ENCODE peak calls at places on chromosomes 12 and 14, in six cellular contexts. One of them, this sample, is unnamed.

GRCh38 chr12:71958056-71958455 is 19.4 kb downstream of the TPH2 start:
- DNase-seq in IMR-90: peak; percentile 65
- DNase-seq in fibroblast of mammary gland: no peak
- DNase-seq in choroid plexus epithelial cell: peak; percentile 33
- DNase-seq in AG04449: no peak
- DNase-seq in pancreas: no peak
- DNase-seq in this sample: no peak

GRCh38 chr12:82996168-82996812 is 309.6 kb downstream of the TMTC2 start:
- DNase-seq in IMR-90: no peak
- DNase-seq in fibroblast of mammary gland: no peak
- DNase-seq in choroid plexus epithelial cell: no peak
- DNase-seq in AG04449: no peak
- DNase-seq in pancreas: no peak
- DNase-seq in this sample: no peak

GRCh38 chr14:46818147-46818546 is 166.6 kb upstream of the RPL10L start:
- DNase-seq in IMR-90: no peak
- DNase-seq in fibroblast of mammary gland: no peak
- DNase-seq in choroid plexus epithelial cell: no peak
- DNase-seq in AG04449: no peak
- DNase-seq in pancreas: no peak
- DNase-seq in this sample: no peak

GRCh38 chr14:73789996-73790581 is 61.5 kb upstream of the PTGR2 start:
- DNase-seq in IMR-90: peak; percentile 97
- DNase-seq in fibroblast of mammary gland: peak; percentile 98
- DNase-seq in choroid plexus epithelial cell: peak; percentile 97
- DNase-seq in AG04449: peak; percentile 89
- DNase-seq in pancreas: no peak
- DNase-seq in this sample: peak; percentile 97

GRCh38 chr12:53344824-53345485 is 8.8 kb upstream of the SP7 start:
- DNase-seq in IMR-90: peak; percentile 72
- DNase-seq in fibroblast of mammary gland: peak; percentile 75
- DNase-seq in choroid plexus epithelial cell: peak; percentile 81
- DNase-seq in AG04449: no peak
- DNase-seq in pancreas: peak; percentile 77
- DNase-seq in this sample: peak; percentile 77

GRCh38 chr14:51093371-51094281 is 1.3 kb downstream of the TRIM9 start:
- DNase-seq in IMR-90: no peak
- DNase-seq in fibroblast of mammary gland: no peak
- DNase-seq in choroid plexus epithelial cell: peak; percentile 31
- DNase-seq in AG04449: no peak
- DNase-seq in pancreas: peak; percentile 22
- DNase-seq in this sample: peak; percentile 5

GRCh38 chr14:68944162-68944561 is 34.9 kb downstream of the ACTN1 start:
- DNase-seq in IMR-90: no peak
- DNase-seq in fibroblast of mammary gland: no peak
- DNase-seq in choroid plexus epithelial cell: no peak
- DNase-seq in AG04449: no peak
- DNase-seq in pancreas: no peak
- DNase-seq in this sample: no peak

GRCh38 chr12:114835031-114835430 is 151.1 kb upstream of the TBX3 start:
- DNase-seq in IMR-90: peak; percentile 85
- DNase-seq in fibroblast of mammary gland: peak; percentile 83
- DNase-seq in choroid plexus epithelial cell: peak; percentile 86
- DNase-seq in AG04449: peak; percentile 41
- DNase-seq in pancreas: no peak
- DNase-seq in this sample: peak; percentile 71

GRCh38 chr14:104144911-104145825 is 6.8 kb downstream of the KIF26A start:
- DNase-seq in IMR-90: no peak
- DNase-seq in fibroblast of mammary gland: no peak
- DNase-seq in choroid plexus epithelial cell: no peak
- DNase-seq in AG04449: no peak
- DNase-seq in pancreas: peak; percentile 35
- DNase-seq in this sample: no peak

GRCh38 chr12:27571463-27571862 is 47.5 kb downstream of the PPFIBP1 start:
- DNase-seq in IMR-90: peak; percentile 91
- DNase-seq in fibroblast of mammary gland: peak; percentile 98
- DNase-seq in choroid plexus epithelial cell: peak; percentile 89
- DNase-seq in AG04449: peak; percentile 65
- DNase-seq in pancreas: no peak
- DNase-seq in this sample: peak; percentile 61

GRCh38 chr14:62301076-62301475 is 538.9 kb downstream of the SNAPC1 start:
- DNase-seq in IMR-90: peak; percentile 7
- DNase-seq in fibroblast of mammary gland: no peak
- DNase-seq in choroid plexus epithelial cell: peak; percentile 2
- DNase-seq in AG04449: no peak
- DNase-seq in pancreas: no peak
- DNase-seq in this sample: no peak

GRCh38 chr14:73591690-73592448 is at the start of gene ACOT4:
- DNase-seq in IMR-90: peak; percentile 20
- DNase-seq in fibroblast of mammary gland: no peak
- DNase-seq in choroid plexus epithelial cell: peak; percentile 37
- DNase-seq in AG04449: no peak
- DNase-seq in pancreas: peak; percentile 51
- DNase-seq in this sample: no peak

GRCh38 chr14:105193916-105194782 is 13.0 kb upstream of the NUDT14 start:
- DNase-seq in IMR-90: peak; percentile 11
- DNase-seq in fibroblast of mammary gland: no peak
- DNase-seq in choroid plexus epithelial cell: no peak
- DNase-seq in AG04449: no peak
- DNase-seq in pancreas: no peak
- DNase-seq in this sample: peak; percentile 45

GRCh38 chr12:38907171-38907923 is 2.0 kb upstream of the CPNE8 start:
- DNase-seq in IMR-90: no peak
- DNase-seq in fibroblast of mammary gland: peak; percentile 17
- DNase-seq in choroid plexus epithelial cell: no peak
- DNase-seq in AG04449: no peak
- DNase-seq in pancreas: no peak
- DNase-seq in this sample: peak; percentile 22

GRCh38 chr12:5257763-5258475 is 174.0 kb upstream of the NTF3 start:
- DNase-seq in IMR-90: no peak
- DNase-seq in fibroblast of mammary gland: no peak
- DNase-seq in choroid plexus epithelial cell: no peak
- DNase-seq in AG04449: no peak
- DNase-seq in pancreas: no peak
- DNase-seq in this sample: no peak

GRCh38 chr12:124558298-124558697 is 9.1 kb downstream of the NCOR2 start:
- DNase-seq in IMR-90: no peak
- DNase-seq in fibroblast of mammary gland: no peak
- DNase-seq in choroid plexus epithelial cell: no peak
- DNase-seq in AG04449: no peak
- DNase-seq in pancreas: no peak
- DNase-seq in this sample: no peak

GRCh38 chr14:104322531-104323466 is 184.4 kb downstream of the KIF26A start:
- DNase-seq in IMR-90: no peak
- DNase-seq in fibroblast of mammary gland: no peak
- DNase-seq in choroid plexus epithelial cell: no peak
- DNase-seq in AG04449: no peak
- DNase-seq in pancreas: no peak
- DNase-seq in this sample: no peak

GRCh38 chr12:29741342-29742241 is 42.1 kb downstream of the TMTC1 start:
- DNase-seq in IMR-90: peak; percentile 82
- DNase-seq in fibroblast of mammary gland: peak; percentile 97
- DNase-seq in choroid plexus epithelial cell: peak; percentile 92
- DNase-seq in AG04449: no peak
- DNase-seq in pancreas: no peak
- DNase-seq in this sample: peak; percentile 93

GRCh38 chr14:71554959-71555612 is 377.1 kb upstream of the RGS6 start:
- DNase-seq in IMR-90: no peak
- DNase-seq in fibroblast of mammary gland: no peak
- DNase-seq in choroid plexus epithelial cell: no peak
- DNase-seq in AG04449: no peak
- DNase-seq in pancreas: no peak
- DNase-seq in this sample: no peak

GRCh38 chr12:26246483-26247164 is 51.3 kb downstream of the SSPN start:
- DNase-seq in IMR-90: no peak
- DNase-seq in fibroblast of mammary gland: no peak
- DNase-seq in choroid plexus epithelial cell: no peak
- DNase-seq in AG04449: no peak
- DNase-seq in pancreas: no peak
- DNase-seq in this sample: no peak

GRCh38 chr12:62803756-62804155 is 131.2 kb downstream of the PPM1H start:
- DNase-seq in IMR-90: no peak
- DNase-seq in fibroblast of mammary gland: no peak
- DNase-seq in choroid plexus epithelial cell: no peak
- DNase-seq in AG04449: no peak
- DNase-seq in pancreas: no peak
- DNase-seq in this sample: no peak

GRCh38 chr12:87687362-87687761 is 341.8 kb downstream of the C12orf50 start:
- DNase-seq in IMR-90: peak; percentile 60
- DNase-seq in fibroblast of mammary gland: no peak
- DNase-seq in choroid plexus epithelial cell: peak; percentile 91
- DNase-seq in AG04449: peak; percentile 24
- DNase-seq in pancreas: no peak
- DNase-seq in this sample: peak; percentile 85

GRCh38 chr12:131607658-131608447 is 103.0 kb upstream of the SFSWAP start:
- DNase-seq in IMR-90: no peak
- DNase-seq in fibroblast of mammary gland: no peak
- DNase-seq in choroid plexus epithelial cell: no peak
- DNase-seq in AG04449: no peak
- DNase-seq in pancreas: no peak
- DNase-seq in this sample: no peak

GRCh38 chr14:88895116-88895515 is 70.7 kb downstream of the TTC8 start:
- DNase-seq in IMR-90: peak; percentile 80
- DNase-seq in fibroblast of mammary gland: peak; percentile 56
- DNase-seq in choroid plexus epithelial cell: peak; percentile 83
- DNase-seq in AG04449: peak; percentile 29
- DNase-seq in pancreas: no peak
- DNase-seq in this sample: peak; percentile 23

GRCh38 chr12:78290606-78291345 is 460.1 kb downstream of the NAV3 start:
- DNase-seq in IMR-90: peak; percentile 84
- DNase-seq in fibroblast of mammary gland: peak; percentile 97
- DNase-seq in choroid plexus epithelial cell: peak; percentile 95
- DNase-seq in AG04449: peak; percentile 53
- DNase-seq in pancreas: no peak
- DNase-seq in this sample: peak; percentile 97

GRCh38 chr12:40034712-40035111 is 71.2 kb downstream of the SLC2A13 start:
- DNase-seq in IMR-90: peak; percentile 7
- DNase-seq in fibroblast of mammary gland: peak; percentile 4
- DNase-seq in choroid plexus epithelial cell: no peak
- DNase-seq in AG04449: no peak
- DNase-seq in pancreas: no peak
- DNase-seq in this sample: no peak

GRCh38 chr12:91355150-91356006 is 172.8 kb upstream of the DCN start:
- DNase-seq in IMR-90: peak; percentile 80
- DNase-seq in fibroblast of mammary gland: peak; percentile 82
- DNase-seq in choroid plexus epithelial cell: peak; percentile 90
- DNase-seq in AG04449: no peak
- DNase-seq in pancreas: peak; percentile 38
- DNase-seq in this sample: peak; percentile 88

GRCh38 chr14:59148334-59148900 is 40.0 kb upstream of the DAAM1 start:
- DNase-seq in IMR-90: no peak
- DNase-seq in fibroblast of mammary gland: no peak
- DNase-seq in choroid plexus epithelial cell: no peak
- DNase-seq in AG04449: no peak
- DNase-seq in pancreas: no peak
- DNase-seq in this sample: no peak

GRCh38 chr12:121033625-121034349 is 5.3 kb downstream of the OASL start:
- DNase-seq in IMR-90: no peak
- DNase-seq in fibroblast of mammary gland: peak; percentile 61
- DNase-seq in choroid plexus epithelial cell: peak; percentile 18
- DNase-seq in AG04449: no peak
- DNase-seq in pancreas: no peak
- DNase-seq in this sample: peak; percentile 43

GRCh38 chr12:107490000-107490399 is 195.6 kb upstream of the PWP1 start:
- DNase-seq in IMR-90: no peak
- DNase-seq in fibroblast of mammary gland: no peak
- DNase-seq in choroid plexus epithelial cell: no peak
- DNase-seq in AG04449: no peak
- DNase-seq in pancreas: no peak
- DNase-seq in this sample: no peak

GRCh38 chr12:6868211-6869048 is 1.1 kb downstream of the TPI1 start:
- DNase-seq in IMR-90: peak; percentile 29
- DNase-seq in fibroblast of mammary gland: peak; percentile 31
- DNase-seq in choroid plexus epithelial cell: peak; percentile 38
- DNase-seq in AG04449: no peak
- DNase-seq in pancreas: no peak
- DNase-seq in this sample: no peak

GRCh38 chr14:23172572-23172971 is 10.9 kb downstream of the SLC7A8 start:
- DNase-seq in IMR-90: no peak
- DNase-seq in fibroblast of mammary gland: no peak
- DNase-seq in choroid plexus epithelial cell: no peak
- DNase-seq in AG04449: no peak
- DNase-seq in pancreas: no peak
- DNase-seq in this sample: no peak
- H3K4me3 ChIP-seq in IMR-90: no peak overlapping the region
- H3K4me3 ChIP-seq in fibroblast of mammary gland: no peak overlapping the region
- H3K4me3 ChIP-seq in choroid plexus epithelial cell: no peak overlapping the region
- H3K4me3 ChIP-seq in AG04449: no peak overlapping the region
- H3K4me3 ChIP-seq in pancreas: no peak overlapping the region
- H3K4me3 ChIP-seq in this sample: no peak overlapping the region

GRCh38 chr12:24960222-24960855 is 11.4 kb upstream of the BCAT1 start:
- DNase-seq in IMR-90: peak; percentile 72
- DNase-seq in fibroblast of mammary gland: peak; percentile 69
- DNase-seq in choroid plexus epithelial cell: peak; percentile 81
- DNase-seq in AG04449: no peak
- DNase-seq in pancreas: peak; percentile 34
- DNase-seq in this sample: peak; percentile 75
- TF ChIP-seq CTCF in IMR-90: peak; percentile 82
- TF ChIP-seq CTCF in fibroblast of mammary gland: peak; percentile 90
- TF ChIP-seq CTCF in choroid plexus epithelial cell: peak; percentile 92
- TF ChIP-seq CTCF in AG04449: peak; percentile 87
- TF ChIP-seq CTCF in pancreas: peak; percentile 33
- TF ChIP-seq CTCF in this sample: peak; percentile 89

GRCh38 chr12:1919763-1920162 is 1.3 kb upstream of the CACNA2D4 start:
- DNase-seq in IMR-90: no peak
- DNase-seq in fibroblast of mammary gland: no peak
- DNase-seq in choroid plexus epithelial cell: no peak
- DNase-seq in AG04449: no peak
- DNase-seq in pancreas: no peak
- DNase-seq in this sample: no peak
- H3K4me3 ChIP-seq in IMR-90: no peak overlapping the region
- H3K4me3 ChIP-seq in fibroblast of mammary gland: no peak overlapping the region
- H3K4me3 ChIP-seq in choroid plexus epithelial cell: no peak overlapping the region
- H3K4me3 ChIP-seq in AG04449: no peak overlapping the region
- H3K4me3 ChIP-seq in pancreas: no peak overlapping the region
- H3K4me3 ChIP-seq in this sample: no peak overlapping the region

GRCh38 chr12:69630191-69630590 is 19.5 kb upstream of the LRRC10 start:
- DNase-seq in IMR-90: no peak
- DNase-seq in fibroblast of mammary gland: peak; percentile 30
- DNase-seq in choroid plexus epithelial cell: peak; percentile 15
- DNase-seq in AG04449: no peak
- DNase-seq in pancreas: no peak
- DNase-seq in this sample: peak; percentile 8

GRCh38 chr12:69633061-69633460 is 22.4 kb upstream of the LRRC10 start:
- DNase-seq in IMR-90: no peak
- DNase-seq in fibroblast of mammary gland: peak; percentile 10
- DNase-seq in choroid plexus epithelial cell: no peak
- DNase-seq in AG04449: no peak
- DNase-seq in pancreas: no peak
- DNase-seq in this sample: no peak
- TF ChIP-seq CTCF in IMR-90: peak; percentile 17
- TF ChIP-seq CTCF in fibroblast of mammary gland: peak; percentile 38
- TF ChIP-seq CTCF in choroid plexus epithelial cell: peak; percentile 41
- TF ChIP-seq CTCF in AG04449: no peak
- TF ChIP-seq CTCF in pancreas: no peak
- TF ChIP-seq CTCF in this sample: peak; percentile 32

GRCh38 chr12:95838125-95838524 is 20.6 kb upstream of the SNRPF start:
- DNase-seq in IMR-90: peak; percentile 72
- DNase-seq in fibroblast of mammary gland: peak; percentile 95
- DNase-seq in choroid plexus epithelial cell: peak; percentile 81
- DNase-seq in AG04449: no peak
- DNase-seq in pancreas: no peak
- DNase-seq in this sample: peak; percentile 53
- H3K4me3 ChIP-seq in IMR-90: no peak overlapping the region
- H3K4me3 ChIP-seq in fibroblast of mammary gland: no peak overlapping the region
- H3K4me3 ChIP-seq in choroid plexus epithelial cell: no peak overlapping the region
- H3K4me3 ChIP-seq in AG04449: no peak overlapping the region
- H3K4me3 ChIP-seq in pancreas: no peak overlapping the region
- H3K4me3 ChIP-seq in this sample: no peak overlapping the region

This sample was measured in cardiac fibroblast.